ENCODE peak calls at places on chromosomes 5 and 9, in four cellular contexts. E is K562, Q is HepG2, D is GM12878. J is an unnamed sample.
A peak's percentile ranks its signal among the peaks of the same experiment; 100 is the strongest.

GRCh38 chr5:6353602-6354001 is 24.7 kb downstream of the MED10 start:
- DNase-seq in D (no peak), E (no peak), Q (no peak), J (no peak)

GRCh38 chr5:172904643-172905345 is 54.4 kb upstream of the RPL26L1 start:
- DNase-seq in D (no peak), Q (peak; percentile 19), E (no peak), J (no peak)

GRCh38 chr9:114905160-114905940 is 25.0 kb downstream of the TNFSF8 start:
- DNase-seq in D (no peak), E (no peak), Q (no peak), J (no peak)

GRCh38 chr9:72577212-72577753 is 55.9 kb downstream of the TMC1 start:
- DNase-seq in E (no peak), D (no peak), Q (no peak), J (no peak)

GRCh38 chr9:73847536-73847935 is 649.6 kb upstream of the RORB start:
- DNase-seq in Q (no peak), D (no peak), E (no peak), J (no peak)

GRCh38 chr5:91706785-91707520 is 323.8 kb upstream of the ARRDC3 start:
- DNase-seq in E (no peak), Q (no peak), D (no peak), J (no peak)

GRCh38 chr5:86482008-86482407 is 135.7 kb upstream of the COX7C start:
- DNase-seq in D (no peak), E (no peak), Q (no peak), J (no peak)

GRCh38 chr5:62042007-62042406 is 264.0 kb upstream of the KIF2A start:
- DNase-seq in Q (no peak), E (no peak), D (no peak), J (no peak)

GRCh38 chr9:21728781-21729180 is 73.7 kb upstream of the MTAP start:
- DNase-seq in Q (no peak), D (no peak), E (no peak), J (no peak)

GRCh38 chr9:137972355-137972987 is 94.9 kb downstream of the CACNA1B start:
- DNase-seq in Q (no peak), D (no peak), E (no peak), J (no peak)

GRCh38 chr5:173342813-173343435 is 14.7 kb upstream of the STC2 start:
- DNase-seq in D (no peak), E (no peak), Q (no peak), J (no peak)

GRCh38 chr9:86349271-86349670 is 4.9 kb downstream of the TUT7 start:
- DNase-seq in Q (no peak), D (no peak), E (no peak), J (no peak)

GRCh38 chr9:27125030-27125429 is 16.0 kb downstream of the TEK start:
- DNase-seq in Q (no peak), E (no peak), D (no peak), J (no peak)

GRCh38 chr5:150042459-150042858 is 41.9 kb downstream of the HMGXB3 start:
- DNase-seq in Q (no peak), E (no peak), D (no peak), J (no peak)

GRCh38 chr5:98330871-98331270 is 442.6 kb upstream of the RGMB start:
- DNase-seq in D (no peak), Q (no peak), E (no peak), J (no peak)

GRCh38 chr9:9392755-9393154 is 1220.0 kb downstream of the PTPRD start:
- DNase-seq in E (no peak), D (no peak), Q (no peak), J (no peak)

GRCh38 chr5:74667396-74667795 is 17.6 kb upstream of the HEXB start:
- DNase-seq in Q (no peak), E (no peak), D (no peak), J (no peak)

GRCh38 chr9:109295475-109296110 is 25.3 kb downstream of the EPB41L4B start:
- DNase-seq in E (no peak), D (no peak), Q (no peak), J (no peak)

GRCh38 chr5:39775458-39776365 is 350.9 kb upstream of the DAB2 start:
- DNase-seq in D (no peak), Q (no peak), E (no peak), J (no peak)

GRCh38 chr5:58156977-58157701 is 302.7 kb downstream of the PLK2 start:
- DNase-seq in D (no peak), E (no peak), Q (no peak), J (no peak)

GRCh38 chr5:134051305-134051704 is 46.5 kb upstream of the VDAC1 start:
- DNase-seq in D (no peak), Q (no peak), E (no peak), J (no peak)

GRCh38 chr5:151770383-151771258 is 1.1 kb upstream of the G3BP1 start:
- DNase-seq in Q (no peak), E (peak; percentile 81), D (no peak), J (peak; percentile 67)

GRCh38 chr9:136372561-136373299 is 739 bp downstream of the CARD9 start:
- DNase-seq in Q (peak; percentile 74), D (no peak), E (peak; percentile 79), J (no peak)

GRCh38 chr9:135502168-135502872 is 1.8 kb downstream of the MRPS2 start:
- DNase-seq in D (no peak), Q (no peak), E (no peak), J (no peak)

GRCh38 chr5:109645591-109646236 is 44.0 kb upstream of the MAN2A1 start:
- DNase-seq in E (peak; percentile 61), Q (no peak), D (no peak), J (peak; percentile 13)

DNA sequence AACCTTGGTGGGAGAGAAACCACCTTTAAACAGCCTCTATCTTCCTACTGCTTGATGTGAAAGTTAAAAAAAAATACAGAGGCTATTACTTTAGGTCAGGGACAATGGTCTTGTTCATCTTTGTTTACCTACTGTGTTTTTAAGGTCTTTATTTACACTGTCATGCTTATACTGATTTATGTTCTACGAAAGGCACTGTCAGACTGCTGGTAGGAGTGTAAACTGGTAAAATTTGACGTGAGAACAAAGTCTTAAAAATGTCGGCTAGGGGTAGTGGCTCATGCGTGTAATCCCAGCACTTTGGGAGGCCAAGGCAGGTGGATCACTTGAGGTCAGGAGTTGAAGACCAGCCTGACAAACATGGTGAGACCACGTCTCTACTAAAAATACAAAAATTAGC is 42.1 kb upstream of the ELOVL7 start:
- DNase-seq in E (no peak), D (no peak), Q (peak; percentile 61), J (no peak)
- TF ChIP-seq FOXK2 in E (no peak), D (no peak), Q (no peak), J (no peak)

GRCh38 chr9:123867034-123867433 is 62.9 kb downstream of the DENND1A start:
- DNase-seq in E (no peak), Q (no peak), D (no peak), J (no peak)
- TF ChIP-seq FOXM1 in E (no peak), Q (no peak), D (no peak), J (no peak)

GRCh38 chr9:126304207-126304945 is 22.3 kb upstream of the MVB12B start:
- DNase-seq in E (no peak), Q (peak; percentile 25), D (no peak), J (no peak)

GRCh38 chr9:126304946-126305370 is 21.7 kb upstream of the MVB12B start:
- DNase-seq in E (no peak), Q (no peak), D (no peak), J (no peak)

GRCh38 chr9:126306071-126306647 is 20.5 kb upstream of the MVB12B start:
- DNase-seq in E (no peak), Q (no peak), D (no peak), J (no peak)

GRCh38 chr9:126309427-126310179 is 17.0 kb upstream of the MVB12B start:
- DNase-seq in D (no peak), Q (no peak), E (no peak), J (no peak)

DNA sequence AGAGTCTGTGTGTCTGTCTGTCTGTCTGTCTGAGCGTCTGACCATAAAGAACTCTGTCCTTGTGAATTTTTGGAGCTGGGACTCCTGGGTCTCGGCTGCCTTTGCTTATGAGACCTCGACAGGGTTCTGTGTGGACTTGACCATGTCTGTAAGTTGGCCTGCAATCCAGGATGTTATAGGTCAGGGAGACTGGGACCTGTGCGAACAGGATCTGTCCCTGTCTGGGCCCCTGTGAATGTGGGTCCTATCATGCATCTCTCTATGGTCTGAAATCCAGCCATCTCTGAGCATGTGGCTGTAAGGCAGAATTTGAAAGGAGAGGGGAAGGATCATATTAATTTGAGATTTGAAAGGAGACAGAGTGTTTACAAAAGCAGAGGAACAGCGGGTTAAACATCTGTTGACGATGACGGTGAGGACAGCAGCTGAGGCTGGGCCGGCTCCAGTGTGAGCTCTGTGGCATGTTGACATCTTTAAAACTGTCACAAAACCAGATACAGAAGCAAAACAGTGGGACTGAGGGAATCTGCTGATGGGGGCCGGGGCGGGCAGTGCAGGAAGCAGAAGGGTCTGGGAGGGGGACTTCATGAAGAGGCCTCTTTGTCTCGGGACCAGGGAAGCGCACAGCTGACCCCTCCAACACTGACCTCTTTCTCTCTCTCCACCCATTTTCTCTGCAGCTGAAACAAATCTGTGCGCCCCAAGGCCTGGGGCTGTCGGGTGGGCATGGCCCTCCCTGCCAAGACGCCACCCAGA is 19.1 kb upstream of the MVB12B start:
- DNase-seq in Q (no peak), D (no peak), E (no peak), J (no peak)
- TF ChIP-seq BHLHE40 in Q (no peak), D (no peak), E (no peak), J (no peak)

GRCh38 chr9:111754800-111755199 is 39.9 kb downstream of the SHOC1 start:
- DNase-seq in E (no peak), D (no peak), Q (no peak), J (no peak)

GRCh38 chr9:111752455-111752854 is 42.3 kb downstream of the SHOC1 start:
- DNase-seq in D (no peak), E (no peak), Q (no peak), J (no peak)
- TF ChIP-seq FOXK2 in D (no peak), E (no peak), Q (no peak), J (no peak)

GRCh38 chr5:132905938-132906337 is 32.5 kb downstream of the LEAP2 start:
- DNase-seq in E (no peak), D (no peak), Q (peak; percentile 79), J (no peak)

GRCh38 chr5:132898094-132898493 is 24.6 kb downstream of the LEAP2 start:
- DNase-seq in Q (no peak), D (no peak), E (no peak), J (no peak)

GRCh38 chr5:132901036-132901435 is 27.6 kb downstream of the LEAP2 start:
- DNase-seq in Q (no peak), D (no peak), E (no peak), J (no peak)

GRCh38 chr5:132896685-132897084 is 23.2 kb downstream of the LEAP2 start:
- DNase-seq in E (no peak), D (no peak), Q (no peak), J (no peak)

GRCh38 chr5:132901730-132902129 is 28.3 kb downstream of the LEAP2 start:
- DNase-seq in E (no peak), D (no peak), Q (no peak), J (no peak)
- TF ChIP-seq FOXM1 in E (no peak), D (no peak), Q (no peak), J (no peak)

DNA sequence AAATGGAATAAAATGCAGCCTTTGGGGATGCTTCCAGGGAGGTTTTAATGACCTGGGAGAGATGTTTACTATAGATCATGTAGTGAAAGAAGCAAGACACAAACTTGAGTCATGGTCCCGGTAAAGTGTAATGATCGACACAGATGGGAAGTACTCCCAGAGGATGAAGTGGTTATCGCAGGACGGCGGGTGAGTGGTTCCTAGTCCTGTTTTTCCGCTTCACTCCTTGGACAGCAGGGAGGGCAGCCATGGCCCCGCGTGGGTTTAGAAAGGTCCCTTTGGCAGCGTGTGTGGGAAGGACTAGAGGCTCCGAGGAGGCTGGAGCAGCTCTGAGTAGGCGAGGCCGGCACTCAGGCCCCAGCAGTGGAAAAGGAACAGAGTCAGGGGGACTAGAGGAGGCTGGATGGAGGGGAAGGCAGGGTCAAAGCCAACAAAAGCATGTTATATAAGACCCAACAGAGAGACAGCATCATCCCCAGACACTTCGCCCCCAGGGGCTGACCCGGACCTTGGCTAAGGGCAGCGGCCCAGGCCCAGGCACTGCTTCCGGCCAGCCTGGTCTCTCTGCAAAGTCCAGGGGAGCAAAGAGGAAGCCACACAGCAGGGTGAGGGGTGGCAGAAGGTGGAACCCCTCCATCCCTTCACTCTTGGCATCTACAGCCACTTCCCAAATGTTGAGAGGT is 49.1 kb upstream of the STXBP1 start:
- DNase-seq in D (no peak), Q (no peak), E (no peak), J (no peak)
- TF ChIP-seq BHLHE40 in D (no peak), Q (no peak), E (no peak), J (no peak)

J was measured in HEK293T.